ENCODE peak calls at places on chromosome 19, in five cellular contexts. N is GM06990, B is astrocyte of the spinal cord, O is thoracic aorta, H is heart right ventricle. X is an unnamed sample.

GRCh38 chr19:48670699-48671455 is 1.9 kb downstream of the NTN5 start:
- DNase-seq in N (no peak), B (no peak), O (no peak), H (no peak), X (no peak)

GRCh38 chr19:2547721-2548120 is 71.8 kb downstream of the GADD45B start:
- DNase-seq in N (no peak), B (no peak), O (no peak), H (no peak), X (no peak)

GRCh38 chr19:29497241-29497640 is 28.6 kb upstream of the VSTM2B start:
- DNase-seq in N (no peak), B (no peak), O (no peak), H (no peak), X (no peak)

GRCh38 chr19:16062789-16063188 is 13.5 kb upstream of the TPM4 start:
- DNase-seq in N (no peak), B (no peak), O (no peak), H (peak), X (peak)

GRCh38 chr19:7533281-7533819 is 2.2 kb upstream of the PNPLA6 start:
- DNase-seq in N (no peak), B (peak), O (no peak), H (peak), X (peak)

GRCh38 chr19:29622191-29623070 is 16.3 kb downstream of the POP4 start:
- DNase-seq in N (no peak), B (peak), O (no peak), H (no peak), X (peak)

GRCh38 chr19:991174-991931 is 7.2 kb downstream of the WDR18 start:
- DNase-seq in N (no peak), B (peak), O (no peak), H (no peak), X (peak)

GRCh38 chr19:45547965-45548609 is 36.5 kb downstream of the OPA3 start:
- DNase-seq in N (no peak), B (peak), O (no peak), H (no peak), X (peak)

GRCh38 chr19:55251296-55252081 is 7.3 kb downstream of the PPP6R1 start:
- DNase-seq in N (no peak), B (peak), O (no peak), H (no peak), X (peak)

GRCh38 chr19:19550454-19550842 is 12.4 kb downstream of the CILP2 start:
- DNase-seq in N (no peak), B (peak), O (no peak), H (no peak), X (peak)

GRCh38 chr19:49889687-49890348 is 6.9 kb downstream of the IL4I1 start:
- DNase-seq in N (no peak), B (peak), O (no peak), H (peak), X (peak)

GRCh38 chr19:1668339-1669123 is 16.1 kb upstream of the TCF3 start:
- DNase-seq in N (peak), B (no peak), O (no peak), H (no peak), X (no peak)

GRCh38 chr19:46195104-46195503 is 34.4 kb upstream of the IGFL1 start:
- DNase-seq in N (no peak), B (no peak), O (no peak), H (no peak), X (no peak)

DNA sequence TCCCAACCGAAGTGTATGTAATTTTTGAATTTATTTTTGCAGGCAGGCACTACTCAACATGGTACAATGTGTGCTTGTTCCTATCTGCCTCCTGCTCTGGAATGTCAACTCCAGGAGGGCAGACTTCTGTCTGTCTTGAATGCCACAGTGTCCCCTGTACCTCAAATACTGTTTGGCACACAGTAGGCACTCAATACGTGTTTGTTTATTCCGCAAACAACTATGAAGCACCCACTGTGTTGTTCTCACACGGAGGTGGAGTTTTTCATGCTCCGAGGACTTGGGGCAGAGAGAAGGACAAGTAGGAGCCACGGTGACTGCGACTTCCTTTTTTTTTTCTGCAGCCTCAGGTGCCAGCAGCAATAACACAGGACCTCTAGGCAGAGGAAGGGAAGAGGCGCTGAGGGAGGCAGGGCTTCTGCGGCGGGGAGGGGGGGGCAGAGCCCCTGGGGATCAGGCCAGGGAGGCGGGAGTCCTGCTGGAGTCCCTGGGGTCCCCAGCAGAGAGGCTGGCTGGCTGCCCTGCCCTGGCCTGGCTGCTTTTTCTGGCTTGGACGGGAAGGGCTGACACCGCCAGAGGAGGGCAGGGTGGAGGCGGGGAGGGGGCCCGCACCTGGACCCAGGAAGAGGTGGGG is 29.3 kb upstream of the TNFAIP8L1 start:
- DNase-seq in N (no peak), B (no peak), O (no peak), H (peak), X (no peak)
- H3K4me3 ChIP-seq in N (no peak), B (no peak), O (peak), H (no peak), X (no peak)

GRCh38 chr19:38686530-38686888 is 39.1 kb downstream of the ACTN4 start:
- DNase-seq in N (peak), B (no peak), O (no peak), H (no peak), X (no peak)
- TF ChIP-seq CTCF in N (peak), B (no peak), O (no peak), H (no peak), X (no peak)

DNA sequence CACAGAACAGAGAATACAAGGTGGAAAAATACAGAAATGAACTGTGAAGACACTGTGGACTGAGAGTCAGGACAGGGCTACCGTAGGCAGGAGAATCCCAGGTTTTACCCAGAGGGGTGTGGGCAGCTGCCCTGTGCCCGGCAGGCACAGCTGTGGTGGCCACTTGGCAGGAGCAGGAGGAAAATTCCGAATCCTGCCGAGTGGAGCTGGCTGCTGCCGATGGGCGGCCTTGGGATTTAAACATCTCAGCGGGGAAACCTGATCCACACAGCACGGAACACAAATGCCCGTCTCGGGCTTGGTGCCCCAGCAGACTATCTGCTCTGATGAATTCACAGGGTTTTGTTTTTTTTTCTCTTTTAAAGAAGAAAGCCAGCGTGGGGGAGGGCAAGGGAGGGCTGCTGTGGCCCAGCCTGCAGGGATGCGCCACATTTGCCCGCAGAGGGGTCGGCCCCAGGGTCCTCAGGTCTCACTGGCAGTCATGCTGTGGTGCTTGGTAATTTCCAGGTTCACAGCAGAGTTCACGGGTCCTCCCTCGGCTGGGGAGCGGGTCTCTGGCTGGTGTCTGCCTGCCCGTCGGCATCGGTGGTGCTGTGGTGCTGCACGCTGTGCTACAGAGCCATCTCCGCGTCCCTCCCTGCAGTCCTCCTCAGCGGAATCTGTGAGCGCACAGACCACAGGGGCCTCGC is 28.0 kb downstream of the MPND start:
- DNase-seq in N (no peak), B (no peak), O (no peak), H (no peak), X (no peak)
- H3K4me3 ChIP-seq in N (no peak), B (no peak), O (no peak), H (no peak), X (no peak)

DNA sequence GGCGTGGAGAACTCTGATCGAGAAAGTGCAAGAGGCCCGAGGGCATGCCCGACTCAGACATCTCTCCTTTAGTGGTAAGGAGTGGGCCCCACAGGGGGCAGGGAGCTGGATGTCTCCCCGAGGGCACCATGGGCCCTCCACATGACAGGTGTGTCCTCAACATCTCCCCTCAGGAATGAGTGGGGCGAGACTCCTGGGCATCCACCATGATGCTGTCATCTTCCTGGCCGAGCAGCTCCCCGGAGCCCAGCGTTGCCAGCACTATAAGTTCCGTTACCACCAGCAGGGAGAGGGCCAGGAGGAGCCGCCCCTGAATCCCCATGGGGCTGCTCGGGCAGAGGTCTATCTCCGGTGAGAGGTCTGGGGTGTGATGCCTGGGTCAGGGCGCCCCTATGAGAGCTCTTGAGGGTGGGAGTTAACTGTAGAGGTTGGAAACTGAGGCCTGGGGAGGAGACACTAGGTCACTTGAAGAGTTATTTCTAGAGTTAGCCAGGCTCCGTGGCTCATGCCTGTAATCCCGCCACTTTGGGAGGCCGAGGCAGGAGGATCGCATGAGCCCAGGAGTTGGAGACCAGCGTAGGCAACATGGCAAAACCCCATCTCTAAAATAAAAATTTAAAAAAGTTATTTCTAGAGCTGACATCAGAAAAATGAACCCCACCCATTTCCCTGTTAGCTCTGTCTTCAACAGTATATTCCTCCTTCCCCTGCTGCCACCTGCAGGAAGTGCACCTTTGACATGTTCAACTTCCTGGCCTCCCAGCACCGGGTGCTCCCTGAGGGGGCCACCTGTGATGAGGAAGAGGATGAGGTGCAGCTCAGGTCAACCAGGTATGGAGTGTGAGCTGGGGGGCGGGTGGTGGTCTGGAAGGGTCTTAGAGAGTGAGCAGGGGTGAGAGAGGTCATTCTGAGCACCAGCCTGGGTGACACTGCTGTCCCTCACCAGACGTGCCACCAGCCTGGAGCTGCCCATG is 5.1 kb downstream of the IGFLR1 start:
- DNase-seq in N (no peak), B (no peak), O (no peak), H (no peak), X (no peak)
- TF ChIP-seq CTCF in N (peak), B (peak), O (no peak), H (no peak), X (no peak)

DNA sequence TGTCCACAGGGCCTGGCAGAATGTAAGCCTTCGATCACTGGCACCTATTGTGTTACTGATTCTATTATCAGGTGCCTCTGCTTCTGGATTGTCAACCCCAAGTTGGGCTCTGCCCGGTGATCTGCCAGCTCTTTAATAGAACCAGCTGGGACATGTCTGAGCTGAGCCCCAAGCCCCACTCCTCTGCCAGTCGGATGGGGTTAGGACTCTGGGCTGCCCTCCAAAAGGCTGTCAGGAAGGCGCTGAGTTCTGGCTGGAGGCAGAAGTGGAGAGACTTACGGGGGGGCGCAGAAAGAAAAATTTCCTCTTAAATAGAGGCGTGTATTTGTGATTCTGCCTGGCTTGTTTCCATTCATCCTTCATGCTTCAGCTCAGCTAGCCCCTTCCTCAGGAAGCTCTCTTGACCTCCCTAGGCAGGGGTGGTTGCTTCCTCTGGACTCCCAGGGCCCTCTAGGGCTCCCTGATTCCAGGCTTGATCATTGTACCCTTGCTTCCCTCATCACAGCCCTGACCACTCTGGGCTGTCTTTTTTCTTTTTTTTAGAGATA is 976 bp upstream of the KCNK6 start:
- DNase-seq in N (no peak), B (no peak), O (no peak), H (peak), X (peak)
- H3K4me3 ChIP-seq in N (no peak), B (no peak), O (peak), H (no peak), X (no peak)

DNA sequence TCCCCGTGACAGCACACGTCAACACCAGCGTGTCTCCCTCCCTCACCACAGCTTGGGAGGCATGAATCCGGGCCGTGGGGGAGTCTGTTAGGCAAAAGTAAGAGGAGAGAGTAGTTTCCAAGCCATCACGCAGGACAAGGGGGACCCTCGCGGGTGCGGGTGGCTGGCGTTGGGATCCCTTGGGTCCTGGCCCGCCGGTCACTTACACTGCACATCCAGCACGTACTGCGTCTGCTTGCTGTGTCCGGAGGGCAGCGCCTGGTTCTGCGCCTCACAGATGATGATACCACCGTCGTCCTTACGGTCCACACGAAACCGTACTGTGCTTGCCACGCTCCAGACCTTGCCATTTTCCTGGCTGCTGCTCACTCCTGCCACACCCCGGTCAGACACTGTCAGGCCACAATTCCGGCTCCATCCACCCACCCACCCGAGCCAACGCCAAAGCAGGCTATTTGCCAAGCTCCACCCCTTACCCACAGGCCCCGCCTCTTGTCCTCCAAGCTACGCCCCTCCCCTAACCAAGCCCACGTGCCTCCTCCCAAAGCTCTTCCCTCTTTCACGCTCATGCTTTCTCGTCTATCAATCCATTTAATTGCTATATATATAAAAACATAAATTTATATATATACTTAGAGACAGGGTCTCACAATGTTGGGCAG is 6.6 kb upstream of the ZNF428 start:
- DNase-seq in N (no peak), B (no peak), O (no peak), H (peak), X (no peak)
- TF ChIP-seq CTCF in N (no peak), B (no peak), O (no peak), H (no peak), X (no peak)

GRCh38 chr19:17264641-17264979 is at the start of gene USHBP1:
- DNase-seq in N (no peak), B (no peak), O (no peak), H (peak), X (no peak)
- H3K4me3 ChIP-seq in N (no peak), B (no peak), O (no peak), H (peak), X (no peak)

GRCh38 chr19:6018786-6019185 is 40.8 kb upstream of the RANBP3 start:
- DNase-seq in N (no peak), B (no peak), O (no peak), H (no peak), X (no peak)
- TF ChIP-seq CTCF in N (peak), B (peak), O (no peak), H (no peak), X (peak)